ENCODE peak calls at places on chromosome 9, in four cellular contexts. C is choroid plexus epithelial cell, F is neural crest cell, M is AG10803. N is an unnamed sample.

GRCh38 chr9:138111607-138112006 is 234.0 kb downstream of the CACNA1B start:
- DNase-seq in C (no peak), F (no peak), M (no peak), N (no peak)

GRCh38 chr9:74498616-74499095 is 1.5 kb downstream of the RORB start:
- DNase-seq in C (no peak), F (peak), M (no peak), N (no peak)

GRCh38 chr9:5554254-5554653 is 43.9 kb downstream of the PDCD1LG2 start:
- DNase-seq in C (no peak), F (no peak), M (no peak), N (no peak)

GRCh38 chr9:123712399-123712798 is 217.5 kb downstream of the DENND1A start:
- DNase-seq in C (no peak), F (no peak), M (peak), N (no peak)

GRCh38 chr9:73348485-73348884 is 196.8 kb downstream of the ANXA1 start:
- DNase-seq in C (peak), F (no peak), M (no peak), N (peak)

GRCh38 chr9:132144708-132145365 is 17.0 kb upstream of the NTNG2 start:
- DNase-seq in C (peak), F (no peak), M (no peak), N (peak)

GRCh38 chr9:125172351-125172750 is 17.3 kb downstream of the PPP6C start:
- DNase-seq in C (peak), F (no peak), M (peak), N (no peak)

GRCh38 chr9:78365979-78366697 is 69.2 kb downstream of the PSAT1 start:
- DNase-seq in C (peak), F (no peak), M (peak), N (peak)

GRCh38 chr9:12439267-12439666 is 253.9 kb upstream of the TYRP1 start:
- DNase-seq in C (no peak), F (no peak), M (no peak), N (no peak)

GRCh38 chr9:79061766-79062165 is 510.0 kb upstream of the TLE4 start:
- DNase-seq in C (no peak), F (no peak), M (no peak), N (peak)

GRCh38 chr9:98287383-98287782 is 31.9 kb upstream of the TBC1D2 start:
- DNase-seq in C (no peak), F (no peak), M (no peak), N (peak)

GRCh38 chr9:133581553-133582343 is 27.4 kb downstream of the FAM163B start:
- DNase-seq in C (peak), F (no peak), M (no peak), N (no peak)

GRCh38 chr9:117809751-117810150 is 105.5 kb downstream of the TLR4 start:
- DNase-seq in C (no peak), F (no peak), M (no peak), N (no peak)

GRCh38 chr9:90860382-90860781 is 58.8 kb downstream of the SYK start:
- DNase-seq in C (no peak), F (no peak), M (no peak), N (no peak)

GRCh38 chr9:20570756-20571155 is 51.5 kb downstream of the MLLT3 start:
- DNase-seq in C (peak), F (no peak), M (peak), N (peak)

GRCh38 chr9:85978496-85978895 is 37.5 kb downstream of the NAA35 start:
- DNase-seq in C (no peak), F (no peak), M (no peak), N (no peak)

GRCh38 chr9:129254566-129255287 is 76.7 kb upstream of the IER5L start:
- DNase-seq in C (no peak), F (no peak), M (no peak), N (no peak)

GRCh38 chr9:33164138-33164809 is 2.9 kb downstream of the B4GALT1 start:
- DNase-seq in C (peak), F (no peak), M (no peak), N (no peak)

GRCh38 chr9:14677872-14678271 is 15.4 kb downstream of the ZDHHC21 start:
- DNase-seq in C (no peak), F (no peak), M (peak), N (no peak)

GRCh38 chr9:3032898-3033297 is 189.0 kb upstream of the PUM3 start:
- DNase-seq in C (no peak), F (no peak), M (no peak), N (no peak)

GRCh38 chr9:37943329-37944265 is 39.7 kb upstream of the SLC25A51 start:
- DNase-seq in C (peak), F (no peak), M (peak), N (peak)

GRCh38 chr9:107313555-107314096 is 30.5 kb downstream of the RAD23B start:
- DNase-seq in C (no peak), F (no peak), M (no peak), N (no peak)

GRCh38 chr9:136921718-136922117 is 22.8 kb downstream of the FBXW5 start:
- DNase-seq in C (no peak), F (no peak), M (no peak), N (no peak)

GRCh38 chr9:13804532-13804931 is 509.4 kb downstream of the NFIB start:
- DNase-seq in C (peak), F (no peak), M (no peak), N (no peak)

GRCh38 chr9:123420560-123421210 is 64.7 kb downstream of the CRB2 start:
- DNase-seq in C (no peak), F (no peak), M (no peak), N (no peak)

GRCh38 chr9:13967011-13967410 is 346.9 kb downstream of the NFIB start:
- DNase-seq in C (peak), F (no peak), M (no peak), N (no peak)

GRCh38 chr9:75239176-75239575 is 150.9 kb downstream of the OSTF1 start:
- DNase-seq in C (peak), F (no peak), M (peak), N (peak)

GRCh38 chr9:109817846-109818472 is 38.0 kb downstream of the PALM2AKAP2 start:
- DNase-seq in C (peak), F (peak), M (peak), N (peak)

GRCh38 chr9:86783884-86784283 is 163.4 kb downstream of the GAS1 start:
- DNase-seq in C (peak), F (no peak), M (peak), N (peak)

GRCh38 chr9:112570731-112571167 is 84.1 kb downstream of the KIAA1958 start:
- DNase-seq in C (no peak), F (no peak), M (peak), N (no peak)

GRCh38 chr9:1606253-1606652 is 408.9 kb upstream of the SMARCA2 start:
- DNase-seq in C (no peak), F (no peak), M (no peak), N (no peak)

GRCh38 chr9:93096131-93096802 is at the start of gene CARD19:
- DNase-seq in C (peak), F (no peak), M (peak), N (peak)
- TF ChIP-seq CTCF in C (no peak), F (no peak), M (no peak), N (no peak)

DNA sequence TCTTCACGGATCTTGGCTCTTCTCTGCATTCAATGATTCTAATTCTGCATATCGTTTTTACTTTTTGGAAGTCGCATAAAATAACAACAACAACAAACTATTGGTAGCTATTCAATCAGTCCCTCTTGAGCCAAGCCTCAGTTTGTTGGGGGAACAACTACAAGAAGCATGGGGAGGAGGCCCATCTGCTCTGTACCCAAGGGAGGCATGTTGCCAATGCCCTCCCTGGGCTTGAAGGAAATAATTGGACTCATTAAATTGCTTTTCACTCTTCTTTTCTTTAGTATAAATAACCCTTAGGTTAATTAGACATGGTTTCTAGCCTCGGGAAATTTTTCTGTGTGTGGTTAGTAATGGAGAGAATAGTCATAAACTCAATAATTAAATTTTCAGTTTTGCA is 500.6 kb downstream of the TLE4 start:
- DNase-seq in C (no peak), F (no peak), M (no peak), N (no peak)
- TF ChIP-seq CTCF in C (no peak), F (no peak), M (no peak), N (no peak)

GRCh38 chr9:25964239-25964638 is 286.0 kb upstream of the TUSC1 start:
- DNase-seq in C (peak), F (peak), M (peak), N (peak)
- TF ChIP-seq CTCF in C (peak), F (peak), M (peak), N (peak)

DNA sequence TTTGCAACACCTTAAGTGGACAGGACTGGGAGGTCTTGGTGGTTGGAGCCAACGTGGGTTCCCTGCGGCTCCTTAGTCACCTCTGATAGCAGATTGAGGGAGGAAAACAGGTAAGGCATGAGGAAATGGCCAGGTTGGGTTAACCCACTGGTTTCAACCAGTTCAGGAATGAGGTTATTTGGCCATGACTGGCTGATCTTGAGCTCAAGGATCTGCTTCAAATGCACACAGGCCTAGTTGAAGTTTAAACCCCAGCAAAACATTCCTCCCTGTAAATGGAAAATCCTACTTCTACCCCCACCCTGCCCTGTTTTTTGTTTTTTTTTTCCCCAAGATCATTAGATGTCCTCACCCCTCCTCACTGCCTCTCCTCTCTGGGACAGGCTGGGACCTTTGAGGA is 3.2 kb upstream of the NUP214 start:
- DNase-seq in C (no peak), F (no peak), M (no peak), N (no peak)
- TF ChIP-seq CTCF in C (no peak), F (no peak), M (no peak), N (no peak)

N was measured in MCF 10A.